ENCODE peak calls at places on chromosomes 5 and 9, in five cellular contexts. W, J, U, I and Y are unnamed samples.

GRCh38 chr9:4228606-4229005 is 71.3 kb downstream of the GLIS3 start:
- DNase-seq in J (no peak), I (no peak), U (no peak), W (peak), Y (no peak)

GRCh38 chr9:78280982-78281668 is 15.8 kb upstream of the PSAT1 start:
- DNase-seq in U (peak), I (peak), J (no peak), W (no peak), Y (no peak)

GRCh38 chr5:54985301-54986268 is at the start of gene ESM1:
- DNase-seq in W (peak), J (no peak), I (peak), U (peak), Y (no peak)

GRCh38 chr5:1105350-1106265 is 6.3 kb downstream of the SLC12A7 start:
- DNase-seq in I (no peak), W (peak), U (no peak), J (no peak), Y (peak)

GRCh38 chr5:131746423-131746822 is 50.4 kb downstream of the FNIP1 start:
- DNase-seq in J (no peak), I (no peak), U (no peak), W (no peak), Y (no peak)

GRCh38 chr9:84327184-84327583 is 13.4 kb downstream of the SLC28A3 start:
- DNase-seq in J (no peak), U (no peak), I (no peak), W (no peak), Y (no peak)

GRCh38 chr9:134007150-134007549 is 15.0 kb upstream of the VAV2 start:
- DNase-seq in U (no peak), J (no peak), W (no peak), I (no peak), Y (no peak)

GRCh38 chr5:173159256-173159655 is 14.9 kb downstream of the BNIP1 start:
- DNase-seq in J (no peak), W (no peak), U (no peak), I (no peak), Y (no peak)

GRCh38 chr5:66987949-66988838 is 208.4 kb downstream of the CD180 start:
- DNase-seq in I (no peak), U (peak), J (no peak), W (peak), Y (no peak)

GRCh38 chr5:63164339-63164738 is 585.7 kb downstream of the LRRC70 start:
- DNase-seq in W (no peak), I (no peak), J (no peak), U (no peak), Y (no peak)

GRCh38 chr5:178205010-178205748 is 846 bp downstream of the HNRNPAB start:
- DNase-seq in U (peak), J (peak), W (peak), I (peak), Y (peak)

GRCh38 chr5:57592236-57592635 is 109.6 kb upstream of the ACTBL2 start:
- DNase-seq in U (no peak), J (no peak), I (peak), W (no peak), Y (no peak)

GRCh38 chr5:33800221-33800950 is 91.4 kb downstream of the ADAMTS12 start:
- DNase-seq in U (no peak), J (no peak), W (no peak), I (no peak), Y (no peak)

GRCh38 chr9:11933926-11934325 is 759.3 kb upstream of the TYRP1 start:
- DNase-seq in W (no peak), J (no peak), U (no peak), I (no peak), Y (no peak)

GRCh38 chr9:13932472-13933267 is 381.3 kb downstream of the NFIB start:
- DNase-seq in U (no peak), W (no peak), J (no peak), I (no peak), Y (no peak)

GRCh38 chr5:135505973-135506372 is 29.8 kb downstream of the NEUROG1 start:
- DNase-seq in W (no peak), U (no peak), J (no peak), I (peak), Y (no peak)

GRCh38 chr5:149186506-149186905 is 45.2 kb downstream of the ABLIM3 start:
- DNase-seq in U (no peak), J (no peak), I (no peak), W (no peak), Y (no peak)

GRCh38 chr5:78221964-78222451 is 72.5 kb downstream of the AP3B1 start:
- DNase-seq in U (peak), I (no peak), W (no peak), J (no peak), Y (no peak)

GRCh38 chr9:127162567-127163365 is 40.3 kb upstream of the ANGPTL2 start:
- DNase-seq in W (no peak), U (no peak), I (no peak), J (no peak), Y (no peak)

GRCh38 chr9:99445377-99445891 is 223.4 kb downstream of the SEC61B start:
- DNase-seq in U (no peak), I (peak), J (no peak), W (no peak), Y (no peak)

GRCh38 chr9:74783408-74783807 is 104.3 kb downstream of the TRPM6 start:
- DNase-seq in J (no peak), U (no peak), I (peak), W (peak), Y (no peak)

GRCh38 chr5:114565871-114566270 is 204.0 kb downstream of the KCNN2 start:
- DNase-seq in I (no peak), U (no peak), J (no peak), W (no peak), Y (no peak)

GRCh38 chr5:40960027-40960426 is 50.7 kb downstream of the C7 start:
- DNase-seq in U (no peak), I (no peak), W (peak), J (no peak), Y (no peak)

GRCh38 chr9:88835038-88835466 is 156.2 kb upstream of the S1PR3 start:
- DNase-seq in I (peak), W (no peak), J (no peak), U (no peak), Y (no peak)

GRCh38 chr5:54049963-54050362 is 260.4 kb downstream of the ARL15 start:
- DNase-seq in W (no peak), I (peak), U (no peak), J (no peak), Y (no peak)